ENCODE peak calls at places on chromosome 20, in nine cellular contexts. Z, V, J, U, L, I, A, G and C are unnamed samples.

GRCh38 chr20:9015984-9016324 is 52.9 kb upstream of the PLCB4 start:
- DNase-seq in Z (no peak), V (no peak), J (no peak), U (peak; percentile 46), L (no peak), I (no peak), A (peak; percentile 12), G (no peak), C (no peak)

GRCh38 chr20:19423097-19423891 is 210.9 kb downstream of the SLC24A3 start:
- DNase-seq in Z (no peak), V (no peak), J (no peak), U (no peak), L (no peak), I (no peak), A (no peak), G (no peak), C (no peak)

GRCh38 chr20:53291548-53291947 is 302.1 kb downstream of the ZNF217 start:
- DNase-seq in Z (no peak), V (no peak), J (no peak), U (peak; percentile 70), L (no peak), I (peak; percentile 9), A (no peak), G (no peak), C (no peak)

GRCh38 chr20:23770384-23770783 is 19.6 kb upstream of the CST1 start:
- DNase-seq in Z (no peak), V (no peak), J (no peak), U (no peak), L (no peak), I (no peak), A (no peak), G (no peak), C (no peak)

GRCh38 chr20:6121504-6121903 is 1.3 kb downstream of the FERMT1 start:
- DNase-seq in Z (no peak), V (no peak), J (no peak), U (no peak), L (no peak), I (peak; percentile 9), A (no peak), G (no peak), C (no peak)

GRCh38 chr20:45892049-45892816 is 1.1 kb downstream of the CTSA start:
- DNase-seq in Z (peak; percentile 18), V (no peak), J (no peak), U (no peak), L (no peak), I (peak; percentile 50), A (peak; percentile 77), G (no peak), C (no peak)

GRCh38 chr20:58515240-58516212 is at the start of gene APCDD1L:
- DNase-seq in Z (no peak), V (no peak), J (no peak), U (no peak), L (no peak), I (no peak), A (peak; percentile 72), G (no peak), C (no peak)

GRCh38 chr20:31687777-31688176 is 34.9 kb downstream of the BCL2L1 start:
- DNase-seq in Z (no peak), V (no peak), J (no peak), U (no peak), L (no peak), I (no peak), A (no peak), G (no peak), C (no peak)

GRCh38 chr20:15240801-15241200 is 903.4 kb upstream of the FLRT3 start:
- DNase-seq in Z (no peak), V (no peak), J (no peak), U (no peak), L (no peak), I (no peak), A (no peak), G (no peak), C (no peak)

GRCh38 chr20:57661201-57662027 is 41.2 kb upstream of the ZBP1 start:
- DNase-seq in Z (no peak), V (peak; percentile 17), J (no peak), U (peak; percentile 5), L (peak; percentile 60), I (no peak), A (no peak), G (no peak), C (peak; percentile 18)

GRCh38 chr20:5495026-5495425 is 178.3 kb upstream of the PROKR2 start:
- DNase-seq in Z (no peak), V (no peak), J (no peak), U (no peak), L (no peak), I (no peak), A (no peak), G (no peak), C (no peak)

GRCh38 chr20:53876470-53876869 is 193.9 kb downstream of the BCAS1 start:
- DNase-seq in Z (no peak), V (no peak), J (no peak), U (no peak), L (no peak), I (no peak), A (no peak), G (no peak), C (no peak)

GRCh38 chr20:13771853-13772453 is 12.8 kb downstream of the ESF1 start:
- DNase-seq in Z (no peak), V (no peak), J (peak; percentile 23), U (no peak), L (no peak), I (peak; percentile 67), A (peak; percentile 44), G (no peak), C (no peak)

GRCh38 chr20:46174469-46175126 is 56.5 kb downstream of the CD40 start:
- DNase-seq in Z (peak; percentile 19), V (peak; percentile 48), J (peak; percentile 34), U (peak; percentile 93), L (peak; percentile 88), I (peak; percentile 92), A (peak; percentile 73), G (no peak), C (peak; percentile 75)

GRCh38 chr20:36435799-36436541 is 105.3 kb upstream of the MYL9 start:
- DNase-seq in Z (peak; percentile 32), V (peak; percentile 71), J (peak; percentile 65), U (peak; percentile 99), L (peak; percentile 93), I (peak; percentile 88), A (peak; percentile 52), G (no peak), C (peak; percentile 73)

GRCh38 chr20:49461894-49462293 is 20.6 kb downstream of the KCNB1 start:
- DNase-seq in Z (no peak), V (no peak), J (no peak), U (no peak), L (no peak), I (no peak), A (no peak), G (no peak), C (no peak)